ENCODE peak calls at places on chromosomes 11 and 22, in ten cellular contexts. C, U, F, X, V, I, H, W, N and Y are unnamed samples.

GRCh38 chr11:114296190-114296978 is at the start of gene NNMT:
- DNase-seq in C (peak), U (peak), F (no peak), X (peak), V (no peak), I (no peak), H (peak), W (no peak), N (no peak), Y (peak)

GRCh38 chr22:36660510-36660840 is 43.1 kb downstream of the CACNG2 start:
- DNase-seq in C (no peak), U (no peak), F (no peak), X (no peak), V (no peak), I (no peak), H (no peak), W (no peak), N (no peak), Y (no peak)

GRCh38 chr22:45210577-45211431 is 29.9 kb downstream of the KIAA0930 start:
- DNase-seq in C (no peak), U (no peak), F (no peak), X (no peak), V (no peak), I (no peak), H (no peak), W (no peak), N (no peak), Y (peak)

GRCh38 chr11:1604711-1605110 is 3.6 kb downstream of the KRTAP5-3 start:
- DNase-seq in C (no peak), U (no peak), F (no peak), X (no peak), V (no peak), I (no peak), H (no peak), W (no peak), N (no peak), Y (no peak)

GRCh38 chr11:94897330-94897768 is 76.0 kb downstream of the CWC15 start:
- DNase-seq in C (peak), U (peak), F (no peak), X (no peak), V (peak), I (peak), H (peak), W (peak), N (peak), Y (peak)

GRCh38 chr11:3223932-3224729 is 5.5 kb upstream of the MRGPRG start:
- DNase-seq in C (no peak), U (no peak), F (no peak), X (no peak), V (no peak), I (peak), H (no peak), W (no peak), N (no peak), Y (no peak)

GRCh38 chr11:101458161-101458560 is 125.6 kb downstream of the TRPC6 start:
- DNase-seq in C (no peak), U (peak), F (no peak), X (no peak), V (no peak), I (no peak), H (peak), W (no peak), N (no peak), Y (no peak)

GRCh38 chr11:74493816-74494630 is 499 bp upstream of the LIPT2 start:
- DNase-seq in C (peak), U (peak), F (no peak), X (no peak), V (no peak), I (no peak), H (no peak), W (no peak), N (peak), Y (no peak)

GRCh38 chr11:64608260-64608538 is 17.2 kb downstream of the SLC22A12 start:
- DNase-seq in C (no peak), U (no peak), F (no peak), X (no peak), V (no peak), I (no peak), H (no peak), W (no peak), N (no peak), Y (no peak)

GRCh38 chr22:19440411-19441195 is 6.9 kb downstream of the C22orf39 start:
- DNase-seq in C (no peak), U (no peak), F (no peak), X (no peak), V (no peak), I (no peak), H (no peak), W (no peak), N (no peak), Y (no peak)

GRCh38 chr11:6992457-6993431 is 27.4 kb downstream of the ZNF214 start:
- DNase-seq in C (peak), U (peak), F (no peak), X (peak), V (no peak), I (no peak), H (peak), W (no peak), N (no peak), Y (peak)

GRCh38 chr11:1157645-1158591 is at the start of gene MUC5AC:
- DNase-seq in C (no peak), U (no peak), F (no peak), X (no peak), V (no peak), I (no peak), H (no peak), W (peak), N (no peak), Y (no peak)

GRCh38 chr11:13008625-13009475 is at the start of gene RASSF10:
- DNase-seq in C (no peak), U (no peak), F (no peak), X (no peak), V (peak), I (peak), H (peak), W (peak), N (peak), Y (peak)

GRCh38 chr22:36744791-36745190 is 31.1 kb downstream of the IFT27 start:
- DNase-seq in C (no peak), U (no peak), F (no peak), X (no peak), V (no peak), I (no peak), H (no peak), W (no peak), N (no peak), Y (no peak)

GRCh38 chr11:134216816-134217215 is 7.0 kb downstream of the NCAPD3 start:
- DNase-seq in C (no peak), U (no peak), F (no peak), X (no peak), V (no peak), I (no peak), H (no peak), W (no peak), N (no peak), Y (no peak)

GRCh38 chr11:99592241-99592640 is 571.5 kb downstream of the CNTN5 start:
- DNase-seq in C (no peak), U (peak), F (no peak), X (no peak), V (no peak), I (no peak), H (no peak), W (no peak), N (no peak), Y (no peak)

GRCh38 chr11:68990995-68991780 is 10.4 kb upstream of the MRGPRD start:
- DNase-seq in C (no peak), U (no peak), F (no peak), X (no peak), V (no peak), I (no peak), H (no peak), W (no peak), N (no peak), Y (no peak)

GRCh38 chr11:1226226-1226961 is 3.5 kb downstream of the MUC5B start:
- DNase-seq in C (no peak), U (no peak), F (no peak), X (no peak), V (no peak), I (peak), H (no peak), W (no peak), N (no peak), Y (no peak)

GRCh38 chr11:112085822-112086421 is 634 bp downstream of the TIMM8B start:
- DNase-seq in C (peak), U (peak), F (peak), X (no peak), V (no peak), I (no peak), H (peak), W (peak), N (no peak), Y (peak)

GRCh38 chr11:11915625-11916024 is 73.9 kb downstream of the USP47 start:
- DNase-seq in C (no peak), U (no peak), F (no peak), X (no peak), V (no peak), I (no peak), H (no peak), W (no peak), N (no peak), Y (no peak)

GRCh38 chr11:116217441-116217840 is 555.3 kb downstream of the BUD13 start:
- DNase-seq in C (no peak), U (no peak), F (no peak), X (no peak), V (no peak), I (no peak), H (no peak), W (no peak), N (no peak), Y (no peak)
- TF ChIP-seq CTCF in C (no peak), U (no peak), F (no peak), X (no peak), V (no peak), I (no peak), H (no peak), W (no peak), N (no peak), Y (no peak)

DNA sequence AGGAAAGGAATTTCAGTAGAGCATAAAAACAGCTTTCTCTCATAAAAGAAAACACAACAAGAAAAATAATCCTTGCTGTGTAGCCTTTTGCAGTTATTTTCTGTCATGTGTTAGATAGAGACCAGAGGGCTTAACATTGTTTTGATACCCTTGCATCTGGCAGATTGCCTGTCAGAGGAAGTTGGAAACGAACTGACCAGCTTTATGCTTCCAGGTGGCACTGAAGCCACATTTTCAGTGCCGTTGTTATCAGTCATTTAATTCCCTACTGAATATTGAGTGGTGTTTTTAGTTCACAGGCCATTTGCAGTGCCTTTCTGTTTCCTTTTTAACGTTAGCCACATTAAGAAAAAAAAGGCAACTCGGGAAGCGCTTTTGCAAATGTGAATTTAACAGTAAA is 21.5 kb upstream of the RAG2 start:
- DNase-seq in C (no peak), U (no peak), F (no peak), X (no peak), V (no peak), I (no peak), H (peak), W (no peak), N (no peak), Y (no peak)
- TF ChIP-seq CTCF in C (no peak), U (no peak), F (no peak), X (no peak), V (no peak), I (no peak), H (no peak), W (no peak), N (no peak), Y (no peak)

GRCh38 chr22:43060213-43060612 is 29.0 kb downstream of the TTLL1 start:
- DNase-seq in C (peak), U (no peak), F (no peak), X (no peak), V (peak), I (peak), H (no peak), W (peak), N (peak), Y (no peak)
- TF ChIP-seq CTCF in C (peak), U (peak), F (peak), X (peak), V (peak), I (peak), H (peak), W (peak), N (peak), Y (peak)

GRCh38 chr11:70367071-70367470 is 31.3 kb upstream of the CTTN start:
- DNase-seq in C (no peak), U (peak), F (no peak), X (peak), V (no peak), I (no peak), H (peak), W (no peak), N (no peak), Y (no peak)
- TF ChIP-seq CTCF in C (no peak), U (peak), F (no peak), X (peak), V (no peak), I (no peak), H (no peak), W (no peak), N (no peak), Y (no peak)

GRCh38 chr22:39927544-39927943 is 26.7 kb downstream of the GRAP2 start:
- DNase-seq in C (no peak), U (no peak), F (no peak), X (no peak), V (no peak), I (no peak), H (no peak), W (no peak), N (no peak), Y (no peak)
- TF ChIP-seq CTCF in C (no peak), U (no peak), F (peak), X (peak), V (peak), I (peak), H (no peak), W (no peak), N (no peak), Y (no peak)

GRCh38 chr22:41501209-41501608 is 32.3 kb downstream of the ACO2 start:
- DNase-seq in C (peak), U (no peak), F (no peak), X (no peak), V (no peak), I (no peak), H (no peak), W (peak), N (no peak), Y (no peak)
- TF ChIP-seq CTCF in C (peak), U (peak), F (no peak), X (no peak), V (peak), I (no peak), H (peak), W (no peak), N (peak), Y (no peak)

DNA sequence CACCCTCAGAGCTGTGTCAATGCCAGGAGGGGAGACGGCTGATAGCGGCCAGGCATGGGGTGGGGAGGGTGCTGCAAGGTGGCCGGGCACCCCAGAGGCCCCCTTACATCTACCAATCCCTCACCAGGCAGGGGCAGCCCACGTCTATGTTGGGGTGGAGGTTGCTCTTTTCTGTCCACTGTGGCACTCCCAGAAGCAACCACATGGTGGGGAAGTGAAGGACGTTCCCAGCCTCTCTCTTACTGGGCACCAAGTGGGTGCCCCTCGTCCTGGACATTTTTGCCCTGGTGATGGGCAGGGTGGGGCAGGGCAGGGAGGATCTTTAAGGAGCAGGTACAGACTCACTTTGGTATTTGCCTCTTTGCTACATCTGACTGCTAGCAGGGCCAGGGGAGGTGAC is 47.5 kb downstream of the NECTIN1 start:
- DNase-seq in C (no peak), U (no peak), F (no peak), X (no peak), V (no peak), I (no peak), H (no peak), W (no peak), N (no peak), Y (no peak)
- TF ChIP-seq CTCF in C (peak), U (no peak), F (no peak), X (no peak), V (peak), I (no peak), H (peak), W (no peak), N (peak), Y (no peak)